ENCODE peak calls at places on chromosomes 2 and 18, in six cellular contexts. B is neural progenitor cell, Z is Karpas-422, S is MM.1S, M is neuronal stem cell, X is mammary epithelial cell. T is an unnamed sample.
A peak's percentile ranks its signal among the peaks of the same experiment; 100 is the strongest.

GRCh38 chr2:53630001-53630606 is 137.5 kb upstream of the CHAC2 start:
- DNase-seq in B (no peak), Z (no peak), S (no peak), M (no peak), X (no peak), T (no peak)

GRCh38 chr2:26692814-26693286 is 328 bp downstream of the KCNK3 start:
- DNase-seq in B (no peak), Z (no peak), S (no peak), M (no peak), X (peak; percentile 18), T (peak; percentile 61)

GRCh38 chr2:100126172-100126571 is 16.2 kb downstream of the AFF3 start:
- DNase-seq in B (no peak), Z (no peak), S (no peak), M (no peak), X (no peak), T (no peak)

GRCh38 chr2:110674620-110675555 is 3.0 kb downstream of the BUB1 start:
- DNase-seq in B (no peak), Z (peak; percentile 83), S (peak; percentile 95), M (no peak), X (peak; percentile 36), T (peak; percentile 54)

GRCh38 chr2:45741451-45741850 is 90.0 kb downstream of the PRKCE start:
- DNase-seq in B (no peak), Z (no peak), S (no peak), M (no peak), X (no peak), T (peak; percentile 35)

GRCh38 chr18:27363918-27364317 is 178.8 kb upstream of the CHST9 start:
- DNase-seq in B (no peak), Z (peak; percentile 41), S (no peak), M (no peak), X (no peak), T (peak; percentile 24)

GRCh38 chr2:2010266-2010665 is 266.0 kb upstream of the PXDN start:
- DNase-seq in B (no peak), Z (no peak), S (no peak), M (no peak), X (no peak), T (no peak)

GRCh38 chr2:232315049-232315922 is 63.3 kb upstream of the ALPP start:
- DNase-seq in B (no peak), Z (no peak), S (peak; percentile 79), M (no peak), X (peak; percentile 96), T (peak; percentile 92)

GRCh38 chr2:133266075-133266925 is 302.0 kb downstream of the NCKAP5 start:
- DNase-seq in B (peak; percentile 60), Z (no peak), S (no peak), M (peak; percentile 44), X (peak; percentile 33), T (peak; percentile 30)

GRCh38 chr2:206642075-206643025 is at the start of gene FAM237A:
- DNase-seq in B (peak; percentile 89), Z (peak; percentile 46), S (peak; percentile 25), M (peak; percentile 84), X (peak; percentile 44), T (peak; percentile 74)

GRCh38 chr2:30514134-30514860 is 67.3 kb downstream of the LCLAT1 start:
- DNase-seq in B (no peak), Z (no peak), S (no peak), M (no peak), X (peak; percentile 52), T (peak; percentile 78)

DNA sequence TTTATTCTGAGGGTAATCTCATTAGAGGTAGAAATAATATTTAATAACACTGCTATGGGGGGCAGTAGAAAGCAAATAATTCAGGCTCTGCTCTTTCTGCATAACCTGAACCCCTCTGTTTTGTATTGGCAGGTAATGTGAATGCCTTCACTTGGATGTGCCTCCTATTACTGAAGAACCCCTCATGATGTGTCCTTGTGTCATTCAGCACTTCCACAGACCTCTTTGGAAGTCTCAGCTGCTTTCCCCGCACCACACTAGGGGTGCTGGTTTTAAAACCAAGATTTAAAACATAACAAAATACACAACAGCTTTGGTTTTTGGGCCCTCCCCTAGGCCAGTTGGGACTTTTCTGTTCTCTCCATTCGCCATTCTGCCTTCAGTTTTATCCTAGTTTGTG is 281.7 kb upstream of the MC4R start:
- DNase-seq in B (no peak), Z (no peak), S (no peak), M (no peak), X (no peak), T (no peak)
- H3K4me1 ChIP-seq in B (no peaks in the 10 kb centered on the region), Z (no peaks in the 10 kb centered on the region), S (peaks cover 8% of the 10 kb centered on the region), M (no peaks in the 10 kb centered on the region), X (no peaks in the 10 kb centered on the region), T (no peaks in the 10 kb centered on the region)

GRCh38 chr2:62501794-62502500 is 4.0 kb downstream of the TMEM17 start:
- DNase-seq in B (no peak), Z (no peak), S (no peak), M (no peak), X (peak; percentile 54), T (peak; percentile 69)
- H2AFZ ChIP-seq in B (no peak overlapping the region), Z (no peak overlapping the region), S (no peak overlapping the region), M (no peak overlapping the region), X (peak overlapping the region; percentile 81), T (peak overlapping the region; percentile 73)

DNA sequence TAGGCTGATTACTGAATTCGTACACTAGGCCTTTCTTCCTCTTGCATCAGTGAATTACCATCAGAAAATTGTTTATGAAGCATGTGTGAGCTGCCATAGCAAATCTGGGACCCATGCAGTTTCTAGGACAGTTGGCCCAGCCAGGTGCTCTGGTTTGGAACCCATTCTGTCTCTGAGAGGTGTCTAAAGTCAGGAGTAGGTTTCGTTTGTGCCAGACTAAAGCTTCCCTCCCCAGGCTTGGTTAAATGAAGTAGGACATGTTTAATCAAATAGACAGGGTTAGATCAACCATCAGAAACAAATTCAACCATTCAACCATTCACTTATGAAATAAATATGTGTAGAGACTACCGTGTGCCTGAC is 176.9 kb downstream of the ALPK2 start:
- DNase-seq in B (no peak), Z (no peak), S (no peak), M (no peak), X (no peak), T (no peak)
- H3K36me3 ChIP-seq in B (no peaks in the 10 kb centered on the region), Z (no peaks in the 10 kb centered on the region), S (no peaks in the 10 kb centered on the region), M (no peaks in the 10 kb centered on the region), X (no peaks in the 10 kb centered on the region), T (no peaks in the 10 kb centered on the region)

GRCh38 chr2:66455490-66455889 is 20.6 kb downstream of the MEIS1 start:
- DNase-seq in B (no peak), Z (no peak), S (no peak), M (no peak), X (no peak), T (no peak)

GRCh38 chr2:66456183-66457041 is 21.5 kb downstream of the MEIS1 start:
- DNase-seq in B (no peak), Z (no peak), S (no peak), M (no peak), X (no peak), T (peak; percentile 18)

GRCh38 chr2:66452917-66453316 is 18.0 kb downstream of the MEIS1 start:
- DNase-seq in B (no peak), Z (no peak), S (no peak), M (no peak), X (no peak), T (no peak)

GRCh38 chr2:66461751-66462150 is 26.8 kb downstream of the MEIS1 start:
- DNase-seq in B (no peak), Z (no peak), S (no peak), M (no peak), X (no peak), T (no peak)

DNA sequence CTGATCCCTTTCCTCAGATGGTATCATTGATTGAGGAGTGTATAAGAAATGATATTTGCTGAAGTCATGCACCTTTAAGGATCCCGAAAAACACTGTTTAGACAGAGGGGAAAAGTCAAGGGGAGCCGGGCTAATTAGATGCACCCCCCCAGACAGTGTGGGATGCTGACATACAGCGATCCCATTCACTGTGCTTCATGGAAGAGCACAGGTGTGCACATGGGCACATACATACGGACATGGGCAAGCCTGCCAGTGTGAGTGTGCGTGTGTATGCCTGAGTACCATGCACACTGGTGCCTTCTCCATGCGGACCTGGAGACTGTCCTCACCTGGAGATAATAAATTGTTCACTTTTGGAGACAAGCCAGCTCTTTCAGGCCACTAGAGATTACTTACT is 22.6 kb downstream of the MEIS1 start:
- DNase-seq in B (no peak), Z (no peak), S (no peak), M (no peak), X (no peak), T (no peak)
- H3K4me1 ChIP-seq in B (peaks cover 5% of the 10 kb centered on the region), Z (no peaks in the 10 kb centered on the region), S (no peaks in the 10 kb centered on the region), M (no peaks in the 10 kb centered on the region), X (no peaks in the 10 kb centered on the region), T (peaks cover 26% of the 10 kb centered on the region)

T was measured in GM23248.